ENCODE peak calls at places on chromosomes 13 and 19, in nine cellular contexts. L is NCI-H187 treated with DMSO at 0.1 percent for 48 hours; C is GM12865; Y is WERI-Rb-1; G is GM04503; T is RWPE1; F is dorsolateral prefrontal cortex; D is stimulated activated CD4-positive, alpha-beta T cell treated with anti-CD3 and anti-CD28 coated beads, Interleukin-4, amount 100 ng/mL, for 48 hours; Z is T-helper 2 cell. E is an unnamed sample.
A peak's percentile ranks its signal among the peaks of the same experiment; 100 is the strongest.

GRCh38 chr13:43991773-43992201 is 112.1 kb downstream of the LACC1 start:
- DNase-seq in F (no peak), Y (no peak), T (peak; percentile 29), G (no peak), L (no peak), Z (no peak), D (no peak), C (no peak), E (no peak)

GRCh38 chr19:47257411-47258169 is 1.3 kb downstream of the CCDC9 start:
- DNase-seq in T (no peak), L (no peak), Z (no peak), G (no peak), F (no peak), Y (no peak), C (no peak), D (no peak), E (no peak)

GRCh38 chr13:84658881-84659661 is 776.8 kb upstream of the SLITRK1 start:
- DNase-seq in C (no peak), G (no peak), L (no peak), T (no peak), Z (no peak), D (no peak), F (no peak), Y (no peak), E (no peak)

GRCh38 chr19:42433503-42434260 is 6.5 kb upstream of the LIPE start:
- DNase-seq in D (peak; percentile 67), C (peak; percentile 75), T (no peak), Z (peak; percentile 27), G (no peak), Y (peak; percentile 74), F (peak; percentile 90), L (no peak), E (peak; percentile 86)

GRCh38 chr19:41905273-41906002 is 22.5 kb downstream of the ARHGEF1 start:
- DNase-seq in G (no peak), F (no peak), C (no peak), Y (no peak), T (no peak), D (no peak), L (no peak), Z (no peak), E (no peak)

GRCh38 chr13:36665630-36666029 is 8.2 kb upstream of the SERTM1 start:
- DNase-seq in Y (no peak), Z (no peak), T (no peak), G (no peak), D (no peak), F (no peak), L (no peak), C (no peak), E (no peak)

GRCh38 chr19:11538232-11539036 is at the start of gene CNN1:
- DNase-seq in T (no peak), Z (no peak), D (no peak), Y (peak; percentile 22), C (no peak), F (no peak), G (no peak), L (no peak), E (no peak)

GRCh38 chr19:12346896-12347295 is 13.5 kb upstream of the ZNF563 start:
- DNase-seq in G (no peak), T (no peak), F (no peak), L (no peak), Y (no peak), D (no peak), C (peak; percentile 11), Z (no peak), E (no peak)

GRCh38 chr13:45446181-45446580 is 18.6 kb upstream of the COG3 start:
- DNase-seq in C (no peak), T (no peak), F (no peak), Z (no peak), L (no peak), Y (no peak), D (no peak), G (peak; percentile 44), E (no peak)

GRCh38 chr13:104372128-104372527 is 1305.9 kb upstream of the SLC10A2 start:
- DNase-seq in G (no peak), D (no peak), Y (no peak), T (no peak), F (no peak), C (no peak), Z (no peak), L (no peak), E (no peak)

GRCh38 chr13:32247887-32248286 is 67.3 kb downstream of the ZAR1L start:
- DNase-seq in G (no peak), Z (no peak), L (no peak), T (no peak), C (peak; percentile 29), F (no peak), D (no peak), Y (no peak), E (no peak)

GRCh38 chr19:13026478-13026999 is 31.3 kb downstream of the NFIX start:
- DNase-seq in Z (no peak), T (no peak), Y (no peak), C (no peak), F (no peak), L (no peak), D (no peak), G (no peak), E (peak; percentile 95)

GRCh38 chr19:38837656-38838121 is 6.1 kb upstream of the ECH1 start:
- DNase-seq in F (no peak), Y (no peak), L (no peak), C (no peak), G (no peak), D (no peak), T (peak; percentile 51), Z (no peak), E (no peak)

GRCh38 chr19:45768644-45769053 is 403 bp downstream of the SIX5 start:
- DNase-seq in F (no peak), C (peak; percentile 75), D (peak; percentile 28), T (peak; percentile 59), Z (no peak), L (no peak), Y (peak; percentile 45), G (no peak), E (peak; percentile 69)

GRCh38 chr19:10961073-10961762 is 388 bp downstream of the SMARCA4 start:
- DNase-seq in Z (no peak), L (no peak), C (peak; percentile 53), G (no peak), D (no peak), T (peak; percentile 40), Y (peak; percentile 34), F (peak; percentile 36), E (no peak)

GRCh38 chr13:60431108-60431700 is 34.2 kb downstream of the TDRD3 start:
- DNase-seq in F (no peak), D (no peak), Y (no peak), T (peak; percentile 36), L (peak; percentile 50), Z (no peak), C (peak; percentile 77), G (peak; percentile 18), E (peak; percentile 82)

GRCh38 chr19:53432088-53432661 is 391 bp downstream of the ZNF761 start:
- DNase-seq in F (no peak), G (no peak), L (no peak), Y (no peak), Z (peak; percentile 9), C (peak; percentile 13), T (peak; percentile 3), D (no peak), E (peak; percentile 56)

GRCh38 chr13:42746846-42747245 is 34.5 kb upstream of the FAM216B start:
- DNase-seq in C (no peak), F (no peak), Y (no peak), D (no peak), Z (no peak), T (no peak), G (no peak), L (no peak), E (peak; percentile 25)

GRCh38 chr19:41616785-41617621 is 9.9 kb downstream of the CEACAM4 start:
- DNase-seq in D (no peak), Z (no peak), T (peak; percentile 34), F (no peak), C (no peak), Y (no peak), L (no peak), G (no peak), E (no peak)

GRCh38 chr19:2223959-2224358 is 12.2 kb downstream of the PLEKHJ1 start:
- DNase-seq in C (peak; percentile 82), Z (no peak), T (no peak), Y (no peak), G (no peak), F (no peak), D (no peak), L (no peak), E (no peak)

GRCh38 chr19:29662604-29663404 is 2.5 kb upstream of the PLEKHF1 start:
- DNase-seq in G (peak; percentile 88), T (peak; percentile 67), C (no peak), Y (no peak), F (no peak), D (no peak), Z (no peak), L (no peak), E (peak; percentile 26)

GRCh38 chr13:70668293-70668692 is 560.0 kb upstream of the KLHL1 start:
- DNase-seq in C (no peak), Z (no peak), T (peak; percentile 8), G (no peak), F (no peak), L (no peak), Y (peak; percentile 6), D (no peak), E (peak; percentile 75)

GRCh38 chr13:29832899-29833298 is 17.5 kb downstream of the UBL3 start:
- DNase-seq in C (no peak), G (no peak), D (no peak), Z (no peak), Y (no peak), L (no peak), T (no peak), F (no peak), E (no peak)

GRCh38 chr19:54916822-54917221 is 10.9 kb downstream of the NCR1 start:
- DNase-seq in C (peak; percentile 87), D (no peak), G (no peak), Y (no peak), T (no peak), F (no peak), Z (no peak), L (no peak), E (no peak)

E was measured in NCI-H69.